ENCODE peak calls at places on chromosomes 3 and 15, in four cellular contexts. F is activated CD8-positive, alpha-beta memory T cell treated with anti-CD3 and anti-CD28 coated beads for 48 hours; O is Right ventricle myocardium superior; L is WTC11. R is an unnamed sample.

GRCh38 chr15:57619746-57620145 is 28.0 kb downstream of the MYZAP start:
- DNase-seq in L (no peak), F (no peak), O (no peak), R (no peak)

GRCh38 chr15:71802770-71803169 is 7.6 kb upstream of the NR2E3 start:
- DNase-seq in F (no peak), L (peak; percentile 88), O (no peak), R (no peak)

GRCh38 chr15:51312132-51312531 is 26.3 kb downstream of the CYP19A1 start:
- DNase-seq in L (no peak), O (no peak), F (no peak), R (no peak)

GRCh38 chr3:85090495-85090894 is 131.7 kb downstream of the CADM2 start:
- DNase-seq in L (peak; percentile 26), F (no peak), O (no peak), R (no peak)

GRCh38 chr3:138398791-138399575 is 35.4 kb upstream of the ESYT3 start:
- DNase-seq in L (no peak), F (no peak), O (no peak), R (peak; percentile 44)

GRCh38 chr15:80072285-80072684 is 12.8 kb downstream of the ZFAND6 start:
- DNase-seq in F (no peak), L (no peak), O (no peak), R (no peak)

GRCh38 chr3:61521229-61521628 is 40.1 kb upstream of the PTPRG start:
- DNase-seq in O (no peak), F (no peak), L (no peak), R (no peak)

GRCh38 chr3:55968331-55968730 is 481.2 kb upstream of the WNT5A start:
- DNase-seq in F (no peak), O (no peak), L (no peak), R (no peak)

GRCh38 chr3:141575879-141576743 is 89.3 kb downstream of the RASA2 start:
- DNase-seq in O (no peak), L (no peak), F (no peak), R (no peak)

GRCh38 chr15:27820232-27820631 is 278.9 kb downstream of the OCA2 start:
- DNase-seq in L (no peak), F (no peak), O (no peak), R (no peak)